ENCODE peak calls at places on chromosomes 6 and 20, in six cellular contexts. Z is HCT116, O is heart left ventricle, R is A673, A is heart right ventricle, V is PC-9. G is an unnamed sample.

GRCh38 chr6:111759836-111760785 is 113.1 kb downstream of the FYN start:
- DNase-seq in O (no peak), A (no peak), Z (no peak), V (peak; percentile 34), R (peak; percentile 60), G (peak; percentile 88)

GRCh38 chr20:59807909-59808728 is 125.3 kb downstream of the SYCP2 start:
- DNase-seq in Z (no peak), A (no peak), V (no peak), R (no peak), O (no peak), G (no peak)

GRCh38 chr6:45423901-45424627 is 46.3 kb upstream of the SUPT3H start:
- DNase-seq in A (peak; percentile 19), O (peak; percentile 69), R (no peak), Z (no peak), V (no peak), G (no peak)

GRCh38 chr6:10720229-10720959 is 2.5 kb upstream of the TMEM14C start:
- DNase-seq in O (peak; percentile 86), A (peak; percentile 33), R (peak; percentile 46), Z (no peak), V (no peak), G (no peak)

GRCh38 chr20:25061821-25062530 is 4.0 kb upstream of the ACSS1 start:
- DNase-seq in Z (no peak), A (no peak), R (no peak), V (peak; percentile 9), O (peak; percentile 44), G (no peak)

GRCh38 chr6:155352130-155352420 is 37.8 kb upstream of the TFB1M start:
- DNase-seq in Z (no peak), R (no peak), A (no peak), V (no peak), O (no peak), G (no peak)

GRCh38 chr6:4125933-4126864 is 9.2 kb downstream of the ECI2 start:
- DNase-seq in Z (peak; percentile 42), O (no peak), R (no peak), A (no peak), V (peak; percentile 79), G (peak; percentile 89)

GRCh38 chr6:116842374-116842947 is 13.6 kb upstream of the GPRC6A start:
- DNase-seq in Z (no peak), R (no peak), O (no peak), V (no peak), A (no peak), G (no peak)

GRCh38 chr6:49497308-49497707 is 2.4 kb upstream of the GLYATL3 start:
- DNase-seq in O (no peak), Z (no peak), A (no peak), R (no peak), V (no peak), G (no peak)

GRCh38 chr6:159969921-159970320 is 1.0 kb downstream of the IGF2R start:
- DNase-seq in R (peak; percentile 44), Z (peak; percentile 19), A (peak; percentile 74), O (no peak), V (peak; percentile 39), G (peak; percentile 79)

GRCh38 chr20:62588458-62589149 is 53.7 kb upstream of the SLCO4A1 start:
- DNase-seq in O (peak; percentile 57), A (no peak), Z (no peak), V (no peak), R (no peak), G (no peak)

GRCh38 chr20:62589150-62589498 is 53.2 kb upstream of the SLCO4A1 start:
- DNase-seq in O (peak; percentile 49), V (no peak), A (no peak), R (no peak), Z (no peak), G (no peak)

GRCh38 chr20:62586799-62587198 is 55.5 kb upstream of the SLCO4A1 start:
- DNase-seq in Z (no peak), V (no peak), R (no peak), O (no peak), A (no peak), G (no peak)

GRCh38 chr20:62589720-62590119 is 52.6 kb upstream of the SLCO4A1 start:
- DNase-seq in R (no peak), Z (no peak), V (no peak), A (no peak), O (peak; percentile 28), G (no peak)

DNA sequence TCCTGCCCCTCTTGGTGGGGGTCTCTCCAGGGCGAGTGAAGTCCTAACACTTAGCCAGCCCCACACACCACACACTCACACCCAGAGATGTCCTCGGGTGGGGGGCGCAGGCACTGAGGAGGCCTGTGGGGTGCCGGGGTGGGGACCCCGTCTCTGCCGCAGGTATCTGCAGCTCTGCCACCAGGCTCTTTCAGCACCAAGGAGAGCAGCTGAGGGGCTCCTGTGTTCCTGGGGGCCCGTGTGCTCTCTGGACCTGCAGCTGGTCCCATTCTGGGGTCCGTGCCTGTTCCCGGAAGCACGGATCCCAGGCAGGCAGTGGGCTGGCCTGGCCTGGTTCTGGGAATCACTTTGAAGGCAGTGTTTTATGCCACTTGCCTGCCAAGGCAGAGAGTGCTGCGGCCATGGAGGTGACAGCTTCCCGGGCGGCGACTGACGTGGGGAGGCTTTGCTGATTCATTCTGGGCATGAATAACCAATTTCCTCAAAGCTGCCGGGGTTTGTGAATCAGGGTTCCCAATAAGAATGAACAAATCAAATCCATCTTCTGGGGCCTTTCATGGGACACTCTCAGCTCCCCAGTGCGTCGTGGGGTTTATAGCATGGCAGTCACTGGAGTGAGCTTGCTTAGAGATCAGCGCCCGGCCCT is 54.4 kb upstream of the SLCO4A1 start:
- DNase-seq in V (no peak), A (no peak), Z (no peak), O (peak; percentile 63), R (peak; percentile 39), G (no peak)
- H3K27me3 ChIP-seq in V (peaks cover 44% of the 10 kb centered on the region), A (peaks cover 42% of the 10 kb centered on the region), Z (peaks cover 4% of the 10 kb centered on the region), O (no peaks in the 10 kb centered on the region), R (peaks cover 21% of the 10 kb centered on the region), G (peaks cover 6% of the 10 kb centered on the region)

DNA sequence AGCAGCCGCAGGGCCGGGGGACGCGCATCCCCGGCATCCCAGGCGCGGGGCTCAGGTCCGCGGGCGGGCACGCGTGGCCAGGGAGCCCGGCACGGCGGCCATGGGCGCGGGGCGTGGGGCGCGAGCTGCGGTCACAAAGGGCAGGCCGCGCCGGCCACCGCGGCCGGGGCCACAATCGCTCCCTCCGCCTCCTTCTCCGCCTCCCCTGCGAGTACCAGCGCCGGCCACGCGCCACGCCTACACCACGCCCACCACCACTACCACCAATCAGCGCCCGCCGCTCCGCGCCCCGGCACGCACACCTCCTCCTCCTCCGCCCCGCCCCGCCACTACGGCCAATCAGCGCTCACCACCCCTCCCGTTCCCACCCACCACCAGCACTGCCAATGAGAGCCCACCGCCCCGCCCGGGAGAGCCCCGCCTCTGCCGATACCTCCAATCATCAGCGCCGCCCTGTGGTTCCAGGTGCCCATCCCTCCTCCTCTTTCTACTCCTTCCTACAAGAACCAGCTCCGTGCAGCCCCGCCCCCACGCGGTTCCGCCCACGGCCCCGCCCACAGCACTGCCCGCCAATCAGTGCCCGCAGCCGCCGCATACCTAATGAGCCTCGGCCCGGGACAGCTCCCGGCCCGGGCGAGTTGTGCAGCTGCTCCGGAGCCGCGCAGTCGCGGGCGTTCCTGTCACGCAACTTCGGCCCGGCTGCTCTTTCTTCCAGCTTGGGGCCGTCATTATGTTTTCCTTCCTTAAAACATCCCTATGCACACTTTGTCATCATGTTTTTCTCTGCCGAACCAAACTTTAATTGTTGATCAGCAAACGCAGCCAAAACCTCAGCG is at the start of gene RPS6KA2:
- DNase-seq in O (peak; percentile 100), A (peak; percentile 100), Z (peak; percentile 97), R (peak; percentile 100), V (peak; percentile 95), G (peak; percentile 100)
- TF ChIP-seq CTCF in O (peak; percentile 49), A (no peak), Z (no peak), R (no peak), V (peak; percentile 28), G (no peak)

DNA sequence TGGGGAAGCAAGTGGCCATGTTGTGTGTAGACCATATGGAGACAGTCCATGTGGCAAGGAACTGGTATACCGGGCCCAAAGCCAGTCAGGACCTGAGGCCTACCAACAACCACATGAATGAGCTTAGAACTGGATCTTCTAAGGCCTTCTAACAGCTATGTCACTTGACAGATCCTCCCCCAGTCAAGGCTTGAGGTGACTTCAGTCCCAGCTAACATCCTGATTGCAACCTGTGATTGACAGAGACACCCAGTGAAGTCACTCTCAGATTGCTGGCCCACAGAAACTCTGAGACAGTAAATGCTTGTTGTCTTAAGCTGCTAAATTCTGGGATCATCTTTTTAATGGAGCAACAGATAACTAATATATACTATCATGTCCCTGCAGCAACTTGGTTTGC is 32.9 kb downstream of the AHI1 start:
- DNase-seq in Z (no peak), V (no peak), O (no peak), R (no peak), A (no peak), G (no peak)
- H3K27ac ChIP-seq in Z (no peak overlapping the region), V (no peak overlapping the region), O (no peak overlapping the region), R (no peak overlapping the region), A (no peak overlapping the region), G (no peak overlapping the region)

DNA sequence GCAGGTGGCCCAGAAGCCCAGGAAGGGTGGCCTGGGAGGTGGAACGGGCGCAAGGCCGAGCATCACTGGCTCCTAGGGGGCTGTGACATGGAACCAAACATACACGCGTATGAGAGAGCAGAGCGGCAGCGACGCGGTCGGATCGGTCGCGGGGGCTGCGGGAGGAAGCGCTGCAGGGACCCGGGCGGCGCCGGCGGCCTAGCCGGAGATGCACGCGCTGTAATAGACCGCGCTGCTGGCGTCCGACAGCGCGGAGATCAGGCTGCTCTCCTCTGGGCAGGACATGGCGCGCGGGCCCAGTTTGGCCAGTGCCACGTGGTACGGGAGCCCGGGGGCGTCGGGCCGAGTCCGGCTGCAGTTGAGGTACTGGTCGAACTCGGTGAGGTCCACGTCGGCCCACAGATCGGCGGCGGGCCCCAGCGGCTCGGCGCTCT is 1.5 kb downstream of the SOX18 start:
- DNase-seq in O (no peak), R (no peak), V (no peak), Z (no peak), A (no peak), G (no peak)
- H3K27me3 ChIP-seq in O (peaks cover 6% of the 10 kb centered on the region), R (peaks cover 9% of the 10 kb centered on the region), V (peaks cover 29% of the 10 kb centered on the region), Z (no peaks in the 10 kb centered on the region), A (peaks cover 66% of the 10 kb centered on the region), G (peaks cover 20% of the 10 kb centered on the region)

GRCh38 chr6:135440087-135440792 is 57.3 kb downstream of the AHI1 start:
- DNase-seq in Z (no peak), A (no peak), O (no peak), R (no peak), V (peak; percentile 17), G (no peak)

GRCh38 chr6:135434095-135434494 is 63.4 kb downstream of the AHI1 start:
- DNase-seq in A (no peak), V (no peak), O (no peak), R (no peak), Z (no peak), G (no peak)

GRCh38 chr6:135439549-135439948 is 58.0 kb downstream of the AHI1 start:
- DNase-seq in Z (no peak), O (no peak), A (no peak), R (no peak), V (no peak), G (no peak)

GRCh38 chr6:135438907-135439535 is 58.5 kb downstream of the AHI1 start:
- DNase-seq in V (peak; percentile 35), O (no peak), A (no peak), Z (no peak), R (peak; percentile 58), G (peak; percentile 6)
- TF ChIP-seq CTCF in V (peak; percentile 73), O (peak; percentile 23), A (peak; percentile 38), Z (peak; percentile 28), R (peak; percentile 64), G (peak; percentile 45)

DNA sequence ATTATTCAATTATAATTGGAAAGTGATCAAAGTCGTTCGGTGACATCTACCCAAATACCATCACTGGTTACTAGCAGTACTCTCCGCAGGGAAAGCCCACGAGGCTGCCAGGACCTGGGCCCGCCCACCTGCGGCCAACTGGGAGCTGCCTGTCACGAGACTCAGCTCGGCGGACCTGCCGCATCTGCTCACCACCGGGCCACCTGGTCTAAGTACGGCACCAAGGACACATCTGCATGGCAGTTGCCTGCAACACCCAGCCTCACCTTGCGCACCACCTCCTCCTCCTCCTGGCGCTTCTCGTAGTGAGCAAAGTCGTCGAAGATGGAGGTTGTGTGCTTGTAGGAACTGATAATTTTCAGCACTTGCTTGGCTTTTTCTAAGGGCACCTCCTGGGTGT is 13.9 kb downstream of the YTHDF1 start:
- DNase-seq in A (no peak), V (no peak), O (no peak), R (no peak), Z (no peak), G (no peak)
- H3K27ac ChIP-seq in A (no peak overlapping the region), V (no peak overlapping the region), O (no peak overlapping the region), R (no peak overlapping the region), Z (no peak overlapping the region), G (no peak overlapping the region)